ENCODE peak calls at places on chromosome 15, in seven cellular contexts. F, K, P, Z, S, H and U are unnamed samples.

GRCh38 chr15:74664028-74664616 is 31.7 kb downstream of the EDC3 start:
- DNase-seq in F (no peak), P (no peak), S (no peak), K (no peak), H (no peak), Z (peak; percentile 32), U (no peak)

GRCh38 chr15:101151286-101151685 is 100.6 kb downstream of the CHSY1 start:
- DNase-seq in F (no peak), K (no peak), Z (no peak), P (no peak), H (no peak), S (peak; percentile 68), U (no peak)

GRCh38 chr15:80556694-80557367 is 138.3 kb upstream of the ABHD17C start:
- DNase-seq in Z (peak; percentile 21), S (no peak), H (no peak), P (no peak), K (no peak), F (no peak), U (no peak)

GRCh38 chr15:38041576-38041975 is 107.1 kb downstream of the TMCO5A start:
- DNase-seq in H (no peak), Z (no peak), F (no peak), P (no peak), S (no peak), K (peak; percentile 14), U (no peak)

GRCh38 chr15:81642451-81642990 is 268.5 kb upstream of the TMC3 start:
- DNase-seq in P (no peak), K (no peak), Z (no peak), F (no peak), H (no peak), S (no peak), U (no peak)

GRCh38 chr15:72888211-72888610 is 104.7 kb upstream of the ADPGK start:
- DNase-seq in F (no peak), H (no peak), P (no peak), K (no peak), S (no peak), Z (no peak), U (no peak)

GRCh38 chr15:49406352-49407118 is 16.5 kb upstream of the FGF7 start:
- DNase-seq in Z (no peak), F (no peak), K (no peak), S (peak; percentile 56), H (no peak), P (no peak), U (no peak)

GRCh38 chr15:60384526-60385127 is 13.2 kb downstream of the ANXA2 start:
- DNase-seq in K (no peak), S (no peak), Z (no peak), F (no peak), P (no peak), H (no peak), U (no peak)

GRCh38 chr15:60704129-60704528 is 225.2 kb upstream of the ICE2 start:
- DNase-seq in P (no peak), K (no peak), Z (no peak), F (peak; percentile 24), H (no peak), S (no peak), U (peak; percentile 84)

GRCh38 chr15:80588801-80589200 is 106.3 kb upstream of the ABHD17C start:
- DNase-seq in S (no peak), K (no peak), F (no peak), Z (no peak), H (no peak), P (no peak), U (no peak)

GRCh38 chr15:27486676-27487290 is 515.8 kb downstream of the GABRG3 start:
- DNase-seq in H (no peak), P (no peak), S (no peak), F (no peak), Z (no peak), K (no peak), U (no peak)

GRCh38 chr15:70252056-70252935 is 154.6 kb upstream of the TLE3 start:
- DNase-seq in P (no peak), H (no peak), Z (no peak), S (peak; percentile 64), K (no peak), F (no peak), U (no peak)
- H3K27me3 ChIP-seq in P (no peaks in the 10 kb centered on the region), H (no peaks in the 10 kb centered on the region), Z (no peaks in the 10 kb centered on the region), S (peaks cover 43% of the 10 kb centered on the region), K (no peaks in the 10 kb centered on the region), F (no peaks in the 10 kb centered on the region), U (no peaks in the 10 kb centered on the region)

GRCh38 chr15:39250460-39251186 is 330.3 kb upstream of the THBS1 start:
- DNase-seq in S (no peak), K (no peak), H (no peak), Z (no peak), F (no peak), P (no peak), U (no peak)
- H3K4me3 ChIP-seq in S (no peak overlapping the region), K (no peak overlapping the region), H (no peak overlapping the region), Z (no peak overlapping the region), F (no peak overlapping the region), P (no peak overlapping the region), U (no peak overlapping the region)

GRCh38 chr15:40474581-40474980 is 3.8 kb downstream of the CHST14 start:
- DNase-seq in S (peak; percentile 44), F (no peak), P (no peak), H (no peak), Z (no peak), K (no peak), U (no peak)
- H3K27me3 ChIP-seq in S (no peaks in the 10 kb centered on the region), F (no peaks in the 10 kb centered on the region), P (no peaks in the 10 kb centered on the region), H (no peaks in the 10 kb centered on the region), Z (no peaks in the 10 kb centered on the region), K (no peaks in the 10 kb centered on the region), U (no peaks in the 10 kb centered on the region)

DNA sequence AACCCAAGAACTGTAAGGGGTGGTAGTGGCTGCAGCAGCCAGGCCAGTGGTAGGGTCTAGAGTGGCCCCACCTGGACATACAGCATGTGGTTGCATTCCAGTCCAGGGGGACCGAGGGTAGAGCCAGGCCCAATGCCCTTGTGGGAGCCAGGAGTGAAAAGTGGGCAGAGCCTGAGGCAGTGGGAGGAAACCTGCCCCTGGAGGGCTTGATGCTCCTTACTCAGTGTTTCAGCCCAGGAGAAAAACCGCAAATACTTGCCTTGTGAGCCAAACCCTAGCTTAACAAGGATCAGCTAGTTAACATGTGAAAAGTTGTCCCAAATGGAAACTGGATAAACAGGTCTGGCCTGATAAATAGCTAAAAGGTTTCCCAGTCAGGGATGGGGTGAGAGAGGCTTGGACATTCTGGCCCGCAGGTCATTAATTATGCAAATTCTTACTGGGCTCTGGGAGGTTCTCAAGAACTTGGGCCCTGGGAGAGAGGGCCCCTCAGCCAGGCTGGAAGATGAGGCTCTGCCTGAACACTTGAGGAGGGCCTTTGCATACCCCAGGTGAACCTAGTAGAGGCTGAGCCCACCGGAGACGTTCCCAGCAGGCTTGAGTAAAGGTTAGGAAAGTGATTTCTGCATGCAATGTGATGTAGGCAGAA is 222.1 kb downstream of the THSD4 start:
- DNase-seq in K (no peak), F (no peak), H (no peak), Z (no peak), S (no peak), P (no peak), U (no peak)
- H3K4me3 ChIP-seq in K (no peak overlapping the region), F (no peak overlapping the region), H (no peak overlapping the region), Z (no peak overlapping the region), S (no peak overlapping the region), P (no peak overlapping the region), U (no peak overlapping the region)

GRCh38 chr15:62998262-62998909 is 44.2 kb upstream of the TPM1 start:
- DNase-seq in Z (no peak), H (no peak), K (no peak), S (no peak), F (no peak), P (no peak), U (no peak)
- H3K27me3 ChIP-seq in Z (no peaks in the 10 kb centered on the region), H (no peaks in the 10 kb centered on the region), K (no peaks in the 10 kb centered on the region), S (peaks cover 7% of the 10 kb centered on the region), F (no peaks in the 10 kb centered on the region), P (no peaks in the 10 kb centered on the region), U (no peaks in the 10 kb centered on the region)

GRCh38 chr15:77496710-77497107 is 76.0 kb downstream of the HMG20A start:
- DNase-seq in H (peak; percentile 34), S (peak; percentile 92), P (peak; percentile 88), F (peak; percentile 74), Z (peak; percentile 90), K (peak; percentile 95), U (peak; percentile 62)
- H3K4me3 ChIP-seq in H (no peak overlapping the region), S (no peak overlapping the region), P (peak overlapping the region; percentile 8), F (no peak overlapping the region), Z (peak overlapping the region; percentile 6), K (peak overlapping the region; percentile 24), U (no peak overlapping the region)

GRCh38 chr15:96414875-96415274 is 84.4 kb downstream of the NR2F2 start:
- DNase-seq in S (no peak), Z (no peak), K (no peak), F (no peak), P (no peak), H (no peak), U (no peak)
- H3K27me3 ChIP-seq in S (peaks cover 100% of the 10 kb centered on the region), Z (peaks cover 76% of the 10 kb centered on the region), K (no peaks in the 10 kb centered on the region), F (peaks cover 4% of the 10 kb centered on the region), P (peaks cover 98% of the 10 kb centered on the region), H (peaks cover 38% of the 10 kb centered on the region), U (peaks cover 14% of the 10 kb centered on the region)

DNA sequence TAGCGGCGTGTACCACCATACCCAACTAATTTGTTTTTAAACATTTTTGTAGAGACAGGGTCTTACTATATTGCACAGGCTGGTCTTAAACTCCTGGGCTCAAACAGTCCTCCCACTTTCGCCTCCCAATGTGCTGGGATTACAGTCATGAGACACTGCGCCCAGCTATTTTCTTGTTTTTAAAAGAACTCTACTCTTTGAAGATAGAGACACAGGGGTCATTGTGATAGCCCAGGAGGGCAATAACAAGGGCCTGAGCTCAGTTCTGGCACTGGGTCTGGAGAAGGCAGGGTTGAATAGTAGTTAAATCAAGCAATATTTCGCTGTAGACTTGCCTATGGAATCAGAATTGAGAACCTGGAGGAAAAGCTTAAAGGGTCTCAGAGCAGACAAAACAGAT is 98.8 kb downstream of the ANP32A start:
- DNase-seq in P (no peak), S (no peak), F (no peak), Z (no peak), H (no peak), K (no peak), U (no peak)
- H3K4me3 ChIP-seq in P (no peak overlapping the region), S (no peak overlapping the region), F (no peak overlapping the region), Z (no peak overlapping the region), H (no peak overlapping the region), K (no peak overlapping the region), U (no peak overlapping the region)